ENCODE peak calls at places on chromosomes 4 and X, in four cellular contexts. P is GM12878, I is HepG2, E is endothelial cell of umbilical vein. O is an unnamed sample.

GRCh38 chr4:52661966-52662705 is 3.0 kb upstream of the USP46 start:
- DNase-seq in P (no peak), I (no peak), E (no peak), O (no peak)

GRCh38 chr4:87506974-87507701 is 22.0 kb downstream of the SPARCL1 start:
- DNase-seq in P (no peak), I (no peak), E (no peak), O (no peak)

GRCh38 chr4:8224596-8225289 is 25.7 kb downstream of the SH3TC1 start:
- DNase-seq in P (no peak), I (no peak), E (no peak), O (no peak)

GRCh38 chr4:11585506-11585905 is 156.8 kb upstream of the HS3ST1 start:
- DNase-seq in P (no peak), I (no peak), E (no peak), O (no peak)

GRCh38 chr4:95263391-95263790 is 285.4 kb downstream of the UNC5C start:
- DNase-seq in P (no peak), I (no peak), E (no peak), O (no peak)

GRCh38 chrX:51893931-51894696 is 691 bp downstream of the MAGED1 start:
- DNase-seq in P (no peak), I (no peak), E (peak; percentile 16), O (peak; percentile 9)

GRCh38 chr4:3450643-3451042 is 8.9 kb downstream of the HGFAC start:
- DNase-seq in P (no peak), I (no peak), E (no peak), O (no peak)

GRCh38 chr4:24775750-24776149 is 19.6 kb upstream of the SOD3 start:
- DNase-seq in P (no peak), I (no peak), E (no peak), O (no peak)

GRCh38 chrX:48835524-48836329 is at the start of gene PCSK1N:
- DNase-seq in P (no peak), I (peak; percentile 88), E (no peak), O (no peak)

GRCh38 chr4:7811536-7812190 is 128.0 kb downstream of the AFAP1 start:
- DNase-seq in P (no peak), I (no peak), E (no peak), O (no peak)

GRCh38 chr4:22473268-22473667 is 42.6 kb downstream of the ADGRA3 start:
- DNase-seq in P (no peak), I (no peak), E (peak; percentile 56), O (peak; percentile 8)

GRCh38 chr4:52421811-52422213 is 237.3 kb downstream of the USP46 start:
- DNase-seq in P (no peak), I (no peak), E (no peak), O (no peak)

GRCh38 chrX:112818114-112819012 is 22.3 kb downstream of the AMOT start:
- DNase-seq in P (no peak), I (no peak), E (no peak), O (no peak)

GRCh38 chrX:110242371-110242770 is 75.5 kb downstream of the AMMECR1 start:
- DNase-seq in P (no peak), I (no peak), E (no peak), O (no peak)

GRCh38 chrX:114127411-114128025 is 456.4 kb upstream of the HTR2C start:
- DNase-seq in P (no peak), I (no peak), E (no peak), O (no peak)

GRCh38 chrX:129649268-129650182 is 5.2 kb downstream of the APLN start:
- DNase-seq in P (no peak), I (no peak), E (no peak), O (no peak)

GRCh38 chr4:12861422-12861821 is 622.7 kb downstream of the RAB28 start:
- DNase-seq in P (no peak), I (no peak), E (no peak), O (no peak)

GRCh38 chr4:174580597-174580996 is 58.3 kb upstream of the HPGD start:
- DNase-seq in P (no peak), I (no peak), E (no peak), O (no peak)

GRCh38 chr4:80452768-80453167 is 117.2 kb downstream of the CFAP299 start:
- DNase-seq in P (no peak), I (no peak), E (no peak), O (no peak)

GRCh38 chr4:185801471-185801870 is 10.5 kb downstream of the SORBS2 start:
- DNase-seq in P (no peak), I (no peak), E (no peak), O (no peak)

GRCh38 chr4:38574559-38575333 is 89.3 kb upstream of the KLF3 start:
- DNase-seq in P (no peak), I (no peak), E (no peak), O (peak; percentile 17)

GRCh38 chrX:115233497-115234219 is at the start of gene LRCH2:
- DNase-seq in P (no peak), I (no peak), E (peak; percentile 47), O (no peak)

GRCh38 chr4:8391972-8392371 is 48.6 kb downstream of the ACOX3 start:
- DNase-seq in P (peak; percentile 60), I (no peak), E (peak; percentile 96), O (peak; percentile 50)

GRCh38 chrX:48573690-48574269 is 504 bp upstream of the RBM3 start:
- DNase-seq in P (no peak), I (no peak), E (peak; percentile 61), O (no peak)

GRCh38 chr4:129641179-129641578 is 545.2 kb downstream of the C4orf33 start:
- DNase-seq in P (peak; percentile 8), I (peak; percentile 16), E (peak; percentile 80), O (peak; percentile 71)

GRCh38 chr4:156946508-156947197 is 24.9 kb downstream of the PDGFC start:
- DNase-seq in P (no peak), I (no peak), E (peak; percentile 89), O (no peak)

GRCh38 chr4:186201535-186202230 is 10.3 kb downstream of the CYP4V2 start:
- DNase-seq in P (no peak), I (peak; percentile 59), E (no peak), O (peak; percentile 60)

GRCh38 chr4:142248946-142249345 is 597.2 kb downstream of the INPP4B start:
- DNase-seq in P (no peak), I (no peak), E (no peak), O (no peak)

GRCh38 chr4:124757121-124757520 is 44.6 kb upstream of the ANKRD50 start:
- DNase-seq in P (no peak), I (no peak), E (no peak), O (no peak)

GRCh38 chr4:185657191-185657590 is 121.9 kb upstream of the PDLIM3 start:
- DNase-seq in P (no peak), I (no peak), E (no peak), O (no peak)

GRCh38 chr4:141411936-141412335 is 191.2 kb downstream of the ZNF330 start:
- DNase-seq in P (no peak), I (no peak), E (no peak), O (no peak)

GRCh38 chr4:170497105-170497504 is 407.3 kb upstream of the AADAT start:
- DNase-seq in P (peak; percentile 24), I (no peak), E (no peak), O (peak; percentile 25)

DNA sequence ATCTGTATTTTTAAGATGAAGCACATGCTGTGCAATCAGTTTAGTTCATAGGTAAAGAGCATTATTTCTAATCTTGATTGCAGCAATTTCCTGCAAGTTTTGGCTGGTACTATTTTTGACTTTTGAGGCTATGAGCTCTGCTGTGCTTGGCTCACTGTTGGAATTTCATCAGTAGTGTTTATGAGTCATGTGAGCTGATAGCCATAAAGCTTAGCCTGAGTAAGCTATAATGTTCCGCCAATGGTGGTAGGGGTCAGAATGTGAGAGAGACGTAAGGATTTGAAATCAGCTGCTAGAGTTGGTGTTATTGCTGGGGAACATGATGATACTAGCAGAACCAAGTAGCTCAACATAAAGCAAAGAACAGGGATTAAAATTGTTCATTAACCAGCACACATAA is 590.9 kb upstream of the GNPDA2 start:
- DNase-seq in P (no peak), I (no peak), E (no peak), O (peak; percentile 9)
- TF ChIP-seq MAX in P (no peak), I (no peak), E (no peak), O (no peak)

GRCh38 chrX:154428176-154429171 is at the start of gene ATP6AP1:
- DNase-seq in P (peak; percentile 73), I (peak; percentile 85), E (peak; percentile 93), O (peak; percentile 95)
- TF ChIP-seq POLR2A in P (peak; percentile 87), I (no peak), E (peak; percentile 51), O (peak; percentile 28)

GRCh38 chrX:84248226-84248625 is 60.2 kb upstream of the RPS6KA6 start:
- DNase-seq in P (no peak), I (no peak), E (no peak), O (no peak)
- TF ChIP-seq CTCF in P (no peak), I (no peak), E (no peak), O (no peak)

DNA sequence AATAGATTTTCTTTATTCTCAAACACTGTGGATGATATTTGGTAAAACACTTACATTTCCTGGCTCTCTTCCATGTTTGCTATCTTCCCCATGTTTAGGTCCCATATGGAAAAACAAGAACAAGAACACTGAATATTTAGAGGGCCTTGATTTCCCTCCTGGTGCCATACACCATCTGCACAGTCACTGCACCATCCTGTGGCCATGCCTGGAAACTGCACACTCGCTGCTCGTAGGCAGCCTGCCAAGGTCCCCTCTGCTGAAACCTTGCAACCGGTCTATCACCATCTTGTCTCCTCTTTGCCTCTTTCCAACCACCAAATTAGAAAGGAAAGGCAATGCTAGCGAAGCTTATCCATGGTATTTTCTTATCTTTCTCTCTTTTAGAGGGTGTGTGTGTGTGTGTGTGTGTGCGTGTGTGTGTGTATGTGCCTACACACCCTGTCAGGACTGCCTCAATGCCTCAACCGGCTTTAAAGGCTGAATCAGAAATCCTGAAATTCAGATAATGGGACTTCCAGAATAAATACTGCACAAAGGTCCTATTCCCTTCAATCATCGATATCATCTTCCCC is 124.2 kb upstream of the MBNL3 start:
- DNase-seq in P (no peak), I (no peak), E (peak; percentile 24), O (peak; percentile 41)
- TF ChIP-seq MAX in P (no peak), I (no peak), E (no peak), O (peak; percentile 21)

GRCh38 chr4:123547167-123547817 is 150.7 kb downstream of the SPRY1 start:
- DNase-seq in P (no peak), I (no peak), E (no peak), O (no peak)
- TF ChIP-seq POLR2A in P (no peak), I (no peak), E (no peak), O (no peak)

GRCh38 chr4:74618659-74619058 is 173.7 kb downstream of the AREG start:
- DNase-seq in P (no peak), I (no peak), E (peak; percentile 80), O (no peak)

GRCh38 chr4:74613266-74613665 is 168.3 kb downstream of the AREG start:
- DNase-seq in P (no peak), I (no peak), E (no peak), O (no peak)

GRCh38 chr4:74612837-74613236 is 167.9 kb downstream of the AREG start:
- DNase-seq in P (no peak), I (no peak), E (no peak), O (no peak)

GRCh38 chr4:74618166-74618565 is 173.2 kb downstream of the AREG start:
- DNase-seq in P (no peak), I (no peak), E (peak; percentile 85), O (no peak)

DNA sequence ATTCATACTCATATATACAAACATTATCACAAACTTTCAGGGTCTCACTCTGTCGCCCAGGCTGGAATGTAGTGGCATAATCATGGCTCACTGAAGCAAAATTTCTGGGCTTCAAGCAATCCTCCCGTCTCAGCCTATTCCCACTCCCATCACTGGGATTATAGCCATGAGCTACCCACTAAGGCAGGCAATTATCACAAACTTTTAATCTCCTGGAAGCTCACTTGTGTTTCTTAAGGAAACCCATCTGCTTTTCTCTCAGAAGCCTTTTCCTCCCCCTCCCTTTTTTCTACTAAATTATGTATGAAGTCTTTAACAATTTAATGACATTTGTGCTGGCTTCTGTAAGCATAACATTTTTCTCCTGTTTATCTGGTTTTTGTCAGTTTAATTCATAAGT is 170.5 kb downstream of the AREG start:
- DNase-seq in P (no peak), I (no peak), E (no peak), O (no peak)
- TF ChIP-seq CTCF in P (no peak), I (no peak), E (no peak), O (no peak)

O was measured in NB4.